ENCODE peak calls at places on chromosomes 6 and 20, in six cellular contexts. M, W, E, H, Q and D are unnamed samples.

GRCh38 chr6:165769401-165769800 is 106.4 kb upstream of the PDE10A start:
- DNase-seq in M (no peak), W (no peak), E (no peak), H (no peak), Q (no peak), D (no peak)

GRCh38 chr6:29424168-29424567 is 9.4 kb downstream of the OR12D1 start:
- DNase-seq in M (no peak), W (no peak), E (no peak), H (no peak), Q (no peak), D (no peak)

GRCh38 chr6:89073014-89073620 is 7.4 kb upstream of the PNRC1 start:
- DNase-seq in M (no peak), W (no peak), E (no peak), H (no peak), Q (no peak), D (no peak)

GRCh38 chr20:38888059-38888831 is 38.0 kb upstream of the FAM83D start:
- DNase-seq in M (no peak), W (no peak), E (no peak), H (no peak), Q (no peak), D (no peak)

GRCh38 chr6:149210376-149210775 is 107.1 kb upstream of the TAB2 start:
- DNase-seq in M (no peak), W (no peak), E (no peak), H (no peak), Q (no peak), D (no peak)

GRCh38 chr6:162177733-162178132 is 549.8 kb downstream of the PRKN start:
- DNase-seq in M (no peak), W (no peak), E (no peak), H (no peak), Q (peak), D (no peak)

GRCh38 chr6:166704171-166704570 is 77.1 kb upstream of the RPS6KA2 start:
- DNase-seq in M (no peak), W (no peak), E (no peak), H (no peak), Q (no peak), D (no peak)

GRCh38 chr6:138970856-138971425 is 17.1 kb downstream of the REPS1 start:
- DNase-seq in M (no peak), W (no peak), E (no peak), H (no peak), Q (no peak), D (no peak)

GRCh38 chr20:17790308-17790707 is 90.5 kb downstream of the BANF2 start:
- DNase-seq in M (no peak), W (no peak), E (no peak), H (no peak), Q (no peak), D (no peak)

GRCh38 chr6:37489697-37490336 is 9.9 kb downstream of the CCDC167 start:
- DNase-seq in M (no peak), W (no peak), E (no peak), H (peak), Q (peak), D (no peak)

GRCh38 chr6:42084889-42085288 is 34.6 kb downstream of the TAF8 start:
- DNase-seq in M (no peak), W (no peak), E (no peak), H (no peak), Q (no peak), D (no peak)

GRCh38 chr6:151502499-151502898 is 8.7 kb downstream of the CCDC170 start:
- DNase-seq in M (no peak), W (no peak), E (no peak), H (no peak), Q (no peak), D (no peak)

GRCh38 chr6:311679-312220 is 19.5 kb downstream of the DUSP22 start:
- DNase-seq in M (no peak), W (no peak), E (no peak), H (no peak), Q (no peak), D (no peak)

GRCh38 chr6:10800810-10801209 is 37.5 kb downstream of the MAK start:
- DNase-seq in M (no peak), W (no peak), E (no peak), H (no peak), Q (no peak), D (no peak)

GRCh38 chr6:136087986-136088385 is 162.1 kb downstream of the MTFR2 start:
- DNase-seq in M (no peak), W (no peak), E (no peak), H (no peak), Q (no peak), D (no peak)

GRCh38 chr20:15831201-15831600 is 742.0 kb downstream of the KIF16B start:
- DNase-seq in M (no peak), W (no peak), E (no peak), H (no peak), Q (no peak), D (no peak)

GRCh38 chr6:25831532-25832306 is at the start of gene SLC17A1:
- DNase-seq in M (no peak), W (no peak), E (no peak), H (no peak), Q (no peak), D (no peak)

GRCh38 chr6:88238065-88238464 is 71.9 kb upstream of the CNR1 start:
- DNase-seq in M (peak), W (peak), E (peak), H (no peak), Q (no peak), D (peak)

GRCh38 chr6:84618046-84618752 is 146.2 kb downstream of the TBX18 start:
- DNase-seq in M (no peak), W (no peak), E (no peak), H (no peak), Q (no peak), D (no peak)

GRCh38 chr6:14035448-14035847 is 82.1 kb upstream of the CD83 start:
- DNase-seq in M (no peak), W (no peak), E (no peak), H (no peak), Q (no peak), D (no peak)

GRCh38 chr20:2742934-2743559 is 50.5 kb downstream of the EBF4 start:
- DNase-seq in M (no peak), W (peak), E (peak), H (peak), Q (peak), D (no peak)

GRCh38 chr6:22917344-22917743 is 348.0 kb downstream of the HDGFL1 start:
- DNase-seq in M (no peak), W (no peak), E (no peak), H (no peak), Q (no peak), D (no peak)
- TF ChIP-seq POLR2AphosphoS5 in M (no peak), W (no peak), E (no peak), H (no peak), Q (peak), D (no peak)

GRCh38 chr6:147407571-147407970 is 100.9 kb upstream of the SAMD5 start:
- DNase-seq in M (no peak), W (no peak), E (no peak), H (no peak), Q (no peak), D (no peak)
- TF ChIP-seq TAF1 in M (no peak), W (no peak), E (no peak), H (no peak), Q (no peak), D (no peak)

GRCh38 chr6:168526841-168527281 is 85.9 kb downstream of the SMOC2 start:
- DNase-seq in M (no peak), W (no peak), E (no peak), H (no peak), Q (no peak), D (no peak)
- TF ChIP-seq POLR2AphosphoS5 in M (no peak), W (no peak), E (no peak), H (no peak), Q (no peak), D (no peak)

GRCh38 chr20:43959079-43959919 is 44.6 kb downstream of the TOX2 start:
- DNase-seq in M (no peak), W (no peak), E (no peak), H (no peak), Q (no peak), D (no peak)
- TF ChIP-seq TAF1 in M (no peak), W (no peak), E (no peak), H (no peak), Q (no peak), D (no peak)

GRCh38 chr6:81614292-81614691 is 138.2 kb downstream of the TENT5A start:
- DNase-seq in M (no peak), W (no peak), E (no peak), H (no peak), Q (no peak), D (no peak)

GRCh38 chr6:81612136-81612535 is 140.3 kb downstream of the TENT5A start:
- DNase-seq in M (no peak), W (no peak), E (no peak), H (no peak), Q (no peak), D (no peak)

GRCh38 chr6:81609736-81610135 is 142.7 kb downstream of the TENT5A start:
- DNase-seq in M (no peak), W (no peak), E (no peak), H (no peak), Q (no peak), D (no peak)

GRCh38 chr6:81608776-81609175 is 143.7 kb downstream of the TENT5A start:
- DNase-seq in M (no peak), W (no peak), E (no peak), H (no peak), Q (no peak), D (no peak)

DNA sequence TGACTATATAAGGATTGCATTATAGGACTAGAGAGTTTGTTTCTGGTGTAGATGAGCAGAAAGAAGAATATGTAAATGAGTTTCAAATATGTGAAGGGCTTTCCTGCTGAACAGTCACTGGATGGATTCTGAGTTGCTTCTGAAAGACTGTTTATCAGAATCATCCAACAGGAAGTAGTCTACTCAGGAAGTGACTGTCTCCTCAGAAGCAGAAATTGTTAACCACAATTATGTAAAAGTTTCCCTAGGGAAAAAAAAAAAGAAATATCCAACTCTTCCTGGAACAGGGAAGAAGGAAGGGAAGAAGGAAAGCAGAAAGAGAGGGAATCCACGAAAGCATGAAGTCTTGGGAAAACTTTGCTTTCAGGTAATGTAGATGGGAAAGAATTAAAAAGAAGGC is 138.9 kb downstream of the TENT5A start:
- DNase-seq in M (no peak), W (no peak), E (no peak), H (no peak), Q (no peak), D (no peak)
- TF ChIP-seq POLR2AphosphoS5 in M (no peak), W (no peak), E (no peak), H (no peak), Q (no peak), D (no peak)

GRCh38 chr20:8162610-8163009 is 30.5 kb downstream of the PLCB1 start:
- DNase-seq in M (no peak), W (no peak), E (no peak), H (no peak), Q (no peak), D (no peak)

GRCh38 chr20:8163543-8163942 is 31.5 kb downstream of the PLCB1 start:
- DNase-seq in M (no peak), W (no peak), E (no peak), H (no peak), Q (no peak), D (no peak)

GRCh38 chr20:8156603-8157079 is 24.6 kb downstream of the PLCB1 start:
- DNase-seq in M (peak), W (no peak), E (no peak), H (no peak), Q (no peak), D (no peak)

GRCh38 chr20:8166730-8167129 is 34.7 kb downstream of the PLCB1 start:
- DNase-seq in M (no peak), W (no peak), E (no peak), H (no peak), Q (no peak), D (no peak)

GRCh38 chr20:8161262-8162071 is 29.4 kb downstream of the PLCB1 start:
- DNase-seq in M (no peak), W (no peak), E (no peak), H (no peak), Q (no peak), D (no peak)
- TF ChIP-seq TAF1 in M (no peak), W (no peak), E (no peak), H (no peak), Q (no peak), D (no peak)

GRCh38 chr20:13280609-13281324 is 59.7 kb downstream of the ISM1 start:
- DNase-seq in M (no peak), W (no peak), E (no peak), H (no peak), Q (no peak), D (no peak)

GRCh38 chr20:13279171-13279570 is 58.1 kb downstream of the ISM1 start:
- DNase-seq in M (no peak), W (no peak), E (no peak), H (no peak), Q (no peak), D (no peak)

GRCh38 chr20:13276945-13277582 is 56.0 kb downstream of the ISM1 start:
- DNase-seq in M (no peak), W (no peak), E (no peak), H (no peak), Q (no peak), D (no peak)

GRCh38 chr20:13274311-13274965 is 53.4 kb downstream of the ISM1 start:
- DNase-seq in M (no peak), W (no peak), E (peak), H (no peak), Q (no peak), D (no peak)

GRCh38 chr20:13277663-13278295 is 56.7 kb downstream of the ISM1 start:
- DNase-seq in M (no peak), W (no peak), E (no peak), H (no peak), Q (no peak), D (no peak)
- TF ChIP-seq POLR2AphosphoS5 in M (no peak), W (no peak), E (no peak), H (no peak), Q (no peak), D (no peak)